ENCODE peak calls at places on chromosomes 2 and 18, in nine cellular contexts. U, B, J, M, Y, T, P, C and X are unnamed samples.
A peak's percentile ranks its signal among the peaks of the same experiment; 100 is the strongest.

GRCh38 chr2:36485521-36485920 is 112.4 kb downstream of the FEZ2 start:
- ATAC-seq in U (no peak), B (no peak), J (no peak), M (peak; percentile 52), Y (peak; percentile 38), T (peak; percentile 51), P (no peak), C (peak; percentile 34), X (peak; percentile 43)

GRCh38 chr2:144548532-144549191 is 28.7 kb upstream of the ZEB2 start:
- ATAC-seq in U (no peak), B (peak; percentile 46), J (no peak), M (no peak), Y (no peak), T (no peak), P (no peak), C (no peak), X (no peak)

GRCh38 chr18:9066817-9067306 is 35.6 kb upstream of the NDUFV2 start:
- ATAC-seq in U (peak; percentile 62), B (peak; percentile 86), J (no peak), M (no peak), Y (no peak), T (no peak), P (no peak), C (no peak), X (no peak)

GRCh38 chr2:178383718-178384117 is 67.3 kb downstream of the PRKRA start:
- ATAC-seq in U (no peak), B (no peak), J (no peak), M (no peak), Y (no peak), T (no peak), P (no peak), C (no peak), X (no peak)

GRCh38 chr18:23069481-23069880 is 65.8 kb upstream of the CABLES1 start:
- ATAC-seq in U (no peak), B (no peak), J (no peak), M (no peak), Y (no peak), T (peak; percentile 5), P (no peak), C (no peak), X (no peak)

GRCh38 chr2:151423760-151424159 is 14.1 kb downstream of the RIF1 start:
- ATAC-seq in U (no peak), B (peak; percentile 25), J (no peak), M (no peak), Y (no peak), T (no peak), P (no peak), C (no peak), X (no peak)

GRCh38 chr18:53887447-53887846 is 337.0 kb downstream of the MBD2 start:
- ATAC-seq in U (no peak), B (no peak), J (no peak), M (no peak), Y (no peak), T (no peak), P (no peak), C (no peak), X (no peak)

GRCh38 chr2:135451966-135452365 is 79.1 kb downstream of the ZRANB3 start:
- ATAC-seq in U (no peak), B (no peak), J (no peak), M (no peak), Y (no peak), T (no peak), P (no peak), C (no peak), X (no peak)

GRCh38 chr18:14747513-14748474 is at the start of gene ANKRD30B:
- ATAC-seq in U (no peak), B (no peak), J (no peak), M (no peak), Y (no peak), T (no peak), P (no peak), C (no peak), X (peak; percentile 28)

GRCh38 chr2:162123806-162124758 is 28.0 kb downstream of the GCG start:
- ATAC-seq in U (peak; percentile 83), B (peak; percentile 57), J (peak; percentile 70), M (peak; percentile 67), Y (peak; percentile 63), T (peak; percentile 85), P (peak; percentile 70), C (peak; percentile 68), X (peak; percentile 42)

GRCh38 chr18:69402219-69402989 is 1.7 kb downstream of the DOK6 start:
- ATAC-seq in U (no peak), B (no peak), J (no peak), M (no peak), Y (no peak), T (peak; percentile 9), P (peak; percentile 60), C (no peak), X (no peak)

GRCh38 chr18:69401475-69402218 is 959 bp downstream of the DOK6 start:
- ATAC-seq in U (no peak), B (no peak), J (no peak), M (peak; percentile 16), Y (peak; percentile 10), T (peak; percentile 28), P (peak; percentile 54), C (peak; percentile 13), X (no peak)

GRCh38 chr18:69399253-69399652 is 1.4 kb upstream of the DOK6 start:
- ATAC-seq in U (no peak), B (no peak), J (no peak), M (no peak), Y (no peak), T (no peak), P (no peak), C (no peak), X (no peak)

GRCh38 chr18:69400253-69400975 is at the start of gene DOK6:
- ATAC-seq in U (no peak), B (no peak), J (no peak), M (peak; percentile 54), Y (peak; percentile 84), T (peak; percentile 76), P (peak; percentile 86), C (peak; percentile 57), X (peak; percentile 67)

GRCh38 chr18:69400976-69401474 is 337 bp downstream of the DOK6 start:
- ATAC-seq in U (no peak), B (no peak), J (no peak), M (peak; percentile 28), Y (peak; percentile 56), T (peak; percentile 51), P (peak; percentile 42), C (peak; percentile 28), X (peak; percentile 36)
- H3K4me3 ChIP-seq in U (no peak overlapping the region), B (no peak overlapping the region), J (no peak overlapping the region), M (peak overlapping the region; percentile 49), Y (peak overlapping the region; percentile 42), T (peak overlapping the region; percentile 69), P (peak overlapping the region; percentile 83), C (no peak overlapping the region), X (peak overlapping the region; percentile 38)

GRCh38 chr2:45883601-45884000 is 232.1 kb downstream of the PRKCE start:
- ATAC-seq in U (no peak), B (no peak), J (no peak), M (no peak), Y (no peak), T (no peak), P (no peak), C (no peak), X (no peak)
- H3K4me1 ChIP-seq in U (no peaks in the 10 kb centered on the region), B (peaks cover 23% of the 10 kb centered on the region), J (no peaks in the 10 kb centered on the region), M (no peaks in the 10 kb centered on the region), Y (peaks cover 10% of the 10 kb centered on the region), T (peaks cover 4% of the 10 kb centered on the region), P (no peaks in the 10 kb centered on the region), C (peaks cover 25% of the 10 kb centered on the region), X (peaks cover 80% of the 10 kb centered on the region)

GRCh38 chr2:189439342-189439741 is 1.9 kb upstream of the WDR75 start:
- ATAC-seq in U (no peak), B (no peak), J (no peak), M (peak; percentile 43), Y (no peak), T (no peak), P (peak; percentile 38), C (no peak), X (no peak)

GRCh38 chr2:189440644-189440946 is 679 bp upstream of the WDR75 start:
- ATAC-seq in U (peak; percentile 67), B (peak; percentile 35), J (peak; percentile 56), M (peak; percentile 66), Y (peak; percentile 36), T (peak; percentile 62), P (peak; percentile 66), C (peak; percentile 47), X (peak; percentile 64)

GRCh38 chr2:189442468-189442867 is 1.2 kb downstream of the WDR75 start:
- ATAC-seq in U (no peak), B (no peak), J (no peak), M (no peak), Y (no peak), T (no peak), P (no peak), C (no peak), X (no peak)

GRCh38 chr2:189441709-189442074 is 418 bp downstream of the WDR75 start:
- ATAC-seq in U (peak; percentile 54), B (peak; percentile 32), J (no peak), M (peak; percentile 49), Y (no peak), T (peak; percentile 22), P (peak; percentile 51), C (peak; percentile 1), X (peak; percentile 1)

DNA sequence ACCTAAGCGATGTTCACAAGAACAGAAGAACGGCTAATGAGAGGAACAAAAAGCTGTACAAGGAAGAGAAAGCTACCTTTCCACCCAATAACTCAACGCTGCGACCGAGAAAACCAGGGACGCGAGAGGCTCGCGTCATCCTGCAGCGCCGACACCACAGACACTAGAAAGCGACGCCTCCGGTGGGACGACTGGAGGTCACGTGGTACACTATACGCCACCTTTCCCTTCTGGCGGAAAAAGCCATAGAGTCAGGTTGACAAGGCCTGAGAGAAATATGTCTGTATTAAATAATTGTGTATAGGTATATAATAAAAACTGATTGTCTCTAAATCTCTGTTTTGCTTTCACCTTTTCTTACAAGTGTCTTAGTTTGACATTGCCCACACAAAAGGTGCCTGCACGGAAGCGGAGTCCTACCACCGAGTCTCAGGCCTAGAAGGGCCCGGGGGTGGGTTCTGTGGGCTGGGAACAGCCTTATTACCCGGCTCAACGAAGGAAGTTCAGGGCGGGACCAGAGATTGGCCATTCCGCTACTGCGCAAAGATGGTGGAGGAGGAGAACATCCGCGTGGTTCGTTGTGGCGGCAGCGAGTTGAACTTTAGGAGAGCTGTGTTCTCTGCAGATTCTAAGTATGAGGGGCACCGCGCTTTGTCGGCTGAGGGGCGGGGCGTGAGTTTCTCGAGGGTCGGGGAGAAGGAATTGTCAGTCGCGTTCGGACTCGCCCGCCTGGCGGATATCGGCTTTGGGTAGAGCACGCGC is at the start of gene WDR75:
- ATAC-seq in U (peak; percentile 96), B (peak; percentile 92), J (peak; percentile 95), M (peak; percentile 97), Y (peak; percentile 98), T (peak; percentile 99), P (peak; percentile 99), C (peak; percentile 99), X (peak; percentile 99)
- TF ChIP-seq POLR2A in U (peak; percentile 95), B (peak; percentile 98), J (peak; percentile 82), M (peak; percentile 96), Y (peak; percentile 88), T (peak; percentile 76), P (peak; percentile 95), C (peak; percentile 91), X (peak; percentile 77)

GRCh38 chr2:217940261-217941220 is 62.3 kb downstream of the TNS1 start:
- ATAC-seq in U (no peak), B (no peak), J (no peak), M (no peak), Y (no peak), T (no peak), P (no peak), C (no peak), X (no peak)
- H3K4me3 ChIP-seq in U (no peak overlapping the region), B (no peak overlapping the region), J (no peak overlapping the region), M (no peak overlapping the region), Y (no peak overlapping the region), T (peak overlapping the region; percentile 97), P (no peak overlapping the region), C (no peak overlapping the region), X (peak overlapping the region; percentile 86)

GRCh38 chr2:203450571-203450970 is 84.5 kb downstream of the RAPH1 start:
- ATAC-seq in U (no peak), B (no peak), J (no peak), M (no peak), Y (no peak), T (peak; percentile 14), P (peak; percentile 42), C (no peak), X (no peak)
- H3K4me1 ChIP-seq in U (peaks cover 5% of the 10 kb centered on the region), B (no peaks in the 10 kb centered on the region), J (peaks cover 15% of the 10 kb centered on the region), M (peaks cover 20% of the 10 kb centered on the region), Y (peaks cover 14% of the 10 kb centered on the region), T (no peaks in the 10 kb centered on the region), P (peaks cover 16% of the 10 kb centered on the region), C (no peaks in the 10 kb centered on the region), X (no peaks in the 10 kb centered on the region)